ENCODE peak calls at places on chromosomes 6 and 20, in four cellular contexts. U is endothelial cell of umbilical vein, E is H1, T is HepG2. Y is an unnamed sample.

GRCh38 chr6:110103260-110103659 is 76.2 kb downstream of the WASF1 start:
- DNase-seq in U (no peak), E (no peak), T (no peak), Y (no peak)

GRCh38 chr6:46655803-46656202 is 3.0 kb downstream of the SLC25A27 start:
- DNase-seq in U (no peak), E (peak), T (peak), Y (no peak)

GRCh38 chr20:63831696-63832686 is 927 bp upstream of the ZBTB46 start:
- DNase-seq in U (no peak), E (peak), T (peak), Y (no peak)

GRCh38 chr20:24027229-24027628 is 38.6 kb upstream of the GGTLC1 start:
- DNase-seq in U (peak), E (no peak), T (no peak), Y (no peak)

GRCh38 chr6:5772634-5773230 is 234.0 kb downstream of the NRN1 start:
- DNase-seq in U (no peak), E (no peak), T (no peak), Y (no peak)

GRCh38 chr6:37265031-37265430 is 7.1 kb upstream of the TMEM217 start:
- DNase-seq in U (no peak), E (no peak), T (no peak), Y (no peak)

GRCh38 chr6:27157461-27158315 is 89.8 kb upstream of the PRSS16 start:
- DNase-seq in U (peak), E (peak), T (peak), Y (peak)

GRCh38 chr6:38806271-38806670 is 91.2 kb downstream of the DNAH8 start:
- DNase-seq in U (no peak), E (no peak), T (no peak), Y (no peak)

GRCh38 chr6:64811145-64811544 is 895.9 kb downstream of the EYS start:
- DNase-seq in U (no peak), E (no peak), T (no peak), Y (no peak)

GRCh38 chr6:144534123-144534676 is 249.1 kb downstream of the UTRN start:
- DNase-seq in U (no peak), E (no peak), T (no peak), Y (no peak)

GRCh38 chr20:62302341-62303048 is at the start of gene ADRM1:
- DNase-seq in U (peak), E (peak), T (peak), Y (peak)
- TF ChIP-seq POLR2A in U (peak), E (peak), T (peak), Y (peak)

GRCh38 chr20:61123286-61123685 is 128.8 kb upstream of the CDH4 start:
- DNase-seq in U (no peak), E (no peak), T (no peak), Y (no peak)
- TF ChIP-seq POLR2AphosphoS5 in U (no peak), E (no peak), T (no peak), Y (no peak)

GRCh38 chr20:36584018-36584481 is 10.7 kb downstream of the TGIF2 start:
- DNase-seq in U (no peak), E (no peak), T (no peak), Y (no peak)
- TF ChIP-seq POLR2A in U (no peak), E (no peak), T (no peak), Y (no peak)

GRCh38 chr20:38805502-38805957 is at the start of gene PPP1R16B:
- DNase-seq in U (peak), E (peak), T (no peak), Y (no peak)
- TF ChIP-seq POLR2AphosphoS5 in U (peak), E (no peak), T (no peak), Y (no peak)

DNA sequence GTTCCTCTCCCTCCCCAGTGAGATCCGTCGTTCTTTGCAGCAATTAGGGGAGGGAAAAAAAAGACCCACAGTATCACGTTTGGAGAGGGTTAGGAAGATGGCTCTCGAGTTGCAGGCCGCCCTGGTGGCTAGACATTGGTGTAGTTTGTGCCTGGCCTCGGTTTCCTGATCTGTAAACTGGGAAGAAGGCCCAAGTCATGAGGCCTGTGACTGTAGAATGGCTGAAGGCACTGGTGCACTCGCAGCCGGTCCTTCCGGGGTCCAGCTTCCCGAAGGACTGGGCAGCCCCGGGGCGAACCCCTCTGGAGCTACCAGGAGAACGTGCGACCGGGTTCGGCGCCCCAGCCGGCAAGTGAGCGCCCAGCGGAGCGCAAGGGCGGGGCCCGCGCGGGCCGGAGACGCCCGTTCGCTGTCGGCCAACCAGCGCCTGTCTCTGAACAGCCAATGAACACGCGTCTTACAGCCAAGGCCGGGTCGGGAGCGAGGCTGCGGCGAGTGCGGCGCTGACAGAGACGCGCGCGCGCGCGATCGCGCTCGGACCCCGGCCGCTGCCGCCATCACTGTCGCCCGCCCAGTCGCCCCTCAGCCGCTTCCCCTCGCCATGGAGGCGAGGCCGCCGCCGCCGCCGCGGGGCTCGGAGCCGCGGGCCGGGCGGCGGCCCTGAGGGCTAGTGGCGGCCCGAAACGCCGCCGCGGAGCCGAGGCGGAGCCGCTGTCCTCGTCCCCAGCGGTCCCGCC is at the start of gene PTPRA:
- DNase-seq in U (peak), E (peak), T (peak), Y (peak)
- TF ChIP-seq POLR2A in U (peak), E (peak), T (peak), Y (peak)

DNA sequence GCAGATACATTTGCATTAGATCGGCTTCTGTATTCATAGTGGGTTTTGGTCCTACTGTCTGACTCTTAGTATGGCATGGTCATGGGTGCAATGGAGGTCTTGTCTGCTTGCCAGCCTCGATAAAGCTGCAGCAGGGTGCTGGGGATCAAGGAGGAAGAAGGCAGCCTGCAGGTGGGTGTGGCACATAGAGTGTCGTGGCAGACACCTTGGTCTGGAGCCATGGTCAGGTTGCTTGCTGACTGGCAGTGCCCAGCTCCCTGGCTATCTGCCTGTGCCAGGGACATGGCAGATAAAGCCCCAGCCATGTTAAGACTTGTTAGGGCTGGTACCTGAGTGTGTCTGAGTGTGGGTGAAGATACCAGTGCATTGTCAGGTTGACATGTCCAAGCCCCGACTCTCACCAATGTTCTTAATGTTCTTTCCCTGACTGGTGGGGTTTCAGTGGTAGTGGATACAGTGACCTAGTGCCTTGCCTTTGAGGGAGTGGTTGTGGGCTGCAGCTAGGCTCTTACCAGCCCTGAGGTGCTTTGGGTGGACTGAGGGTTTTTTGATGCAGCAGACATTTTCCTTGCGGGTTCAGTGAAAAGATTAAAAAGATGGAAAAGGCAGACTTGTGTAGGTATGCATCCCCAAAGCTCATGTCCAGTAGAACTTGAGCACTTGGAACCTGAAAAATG is 1.8 kb downstream of the FAM83D start:
- DNase-seq in U (no peak), E (no peak), T (no peak), Y (no peak)
- TF ChIP-seq POLR2AphosphoS5 in U (no peak), E (peak), T (no peak), Y (no peak)

GRCh38 chr20:37479275-37479674 is 41.8 kb upstream of the NNAT start:
- DNase-seq in U (no peak), E (no peak), T (no peak), Y (no peak)
- TF ChIP-seq POLR2A in U (no peak), E (no peak), T (no peak), Y (no peak)

DNA sequence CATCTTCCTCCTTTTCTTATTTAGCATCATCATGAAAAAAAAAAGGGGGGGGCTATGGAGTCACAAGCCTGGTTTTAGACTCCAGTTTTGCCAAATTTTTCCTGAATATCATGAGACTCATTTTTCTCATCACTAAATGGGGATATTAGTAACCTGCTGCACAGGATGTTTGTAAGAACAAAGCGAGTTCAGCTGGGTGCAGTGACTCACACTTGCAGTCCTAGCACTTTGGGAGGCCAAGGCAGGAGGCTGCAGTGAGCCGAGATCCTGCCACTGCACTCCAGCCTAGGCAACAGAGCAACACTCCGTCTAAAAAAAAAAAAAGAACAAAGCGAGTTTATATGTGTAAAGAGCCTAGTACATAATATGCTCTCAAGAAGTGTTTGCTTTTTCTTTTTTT is 82.8 kb downstream of the TFAP2A start:
- DNase-seq in U (no peak), E (no peak), T (no peak), Y (no peak)
- TF ChIP-seq POLR2AphosphoS5 in U (no peak), E (no peak), T (no peak), Y (no peak)

GRCh38 chr20:41125530-41126457 is 11.5 kb upstream of the PLCG1 start:
- DNase-seq in U (no peak), E (no peak), T (no peak), Y (no peak)
- TF ChIP-seq POLR2A in U (no peak), E (peak), T (no peak), Y (no peak)

GRCh38 chr20:47736570-47737152 is 48.6 kb downstream of the SULF2 start:
- DNase-seq in U (no peak), E (no peak), T (no peak), Y (no peak)
- TF ChIP-seq POLR2AphosphoS5 in U (no peak), E (no peak), T (no peak), Y (no peak)

Y was measured in breast epithelium.